ENCODE peak calls at places on chromosomes 12 and 14, in six cellular contexts. F is activated T-cell treated with anti-CD3 and anti-CD28 coated beads for 1 hour, N is Caco-2, Z is heart right ventricle, Q is HS-27A, U is endodermal cell. B is an unnamed sample.

GRCh38 chr12:132251741-132252490 is 77.5 kb downstream of the GALNT9 start:
- DNase-seq in Z (no peak), F (no peak), N (no peak), U (no peak), Q (no peak), B (no peak)

GRCh38 chr14:52349731-52350130 is 35.6 kb downstream of the PTGER2 start:
- DNase-seq in F (no peak), U (no peak), Z (no peak), N (no peak), Q (no peak), B (no peak)

GRCh38 chr12:20370001-20370381 is 1.7 kb downstream of the PDE3A start:
- DNase-seq in Z (peak), U (no peak), N (peak), Q (no peak), F (no peak), B (no peak)

GRCh38 chr12:91140660-91141045 is 29.4 kb upstream of the LUM start:
- DNase-seq in N (no peak), F (no peak), Z (peak), U (no peak), Q (no peak), B (no peak)

GRCh38 chr12:124976999-124977398 is 11.9 kb downstream of the DHX37 start:
- DNase-seq in U (no peak), F (no peak), N (no peak), Z (no peak), Q (no peak), B (no peak)

GRCh38 chr12:20463920-20464524 is 95.7 kb downstream of the PDE3A start:
- DNase-seq in F (no peak), U (no peak), Q (no peak), N (no peak), Z (no peak), B (peak)

GRCh38 chr12:75660805-75661404 is 149.5 kb upstream of the KRR1 start:
- DNase-seq in Z (no peak), N (no peak), F (no peak), U (no peak), Q (no peak), B (no peak)

GRCh38 chr14:69460093-69460701 is 24.3 kb upstream of the PLEKHD1 start:
- DNase-seq in F (peak), N (peak), Q (peak), U (peak), Z (peak), B (peak)

GRCh38 chr14:100522616-100523021 is 64.6 kb downstream of the BEGAIN start:
- DNase-seq in N (no peak), U (peak), Q (no peak), F (no peak), Z (peak), B (no peak)

GRCh38 chr12:72083096-72083825 is 144.6 kb downstream of the TPH2 start:
- DNase-seq in Z (no peak), N (no peak), F (no peak), Q (no peak), U (no peak), B (no peak)

GRCh38 chr14:39265032-39265431 is 31.3 kb downstream of the MIA2 start:
- DNase-seq in Z (no peak), U (no peak), F (no peak), Q (no peak), N (no peak), B (no peak)

GRCh38 chr14:58362798-58363412 is 32.8 kb upstream of the TOMM20L start:
- DNase-seq in F (no peak), U (no peak), Z (no peak), N (no peak), Q (no peak), B (peak)

GRCh38 chr14:68695326-68695768 is 97.5 kb downstream of the ZFP36L1 start:
- DNase-seq in Q (peak), Z (no peak), N (no peak), U (no peak), F (no peak), B (peak)

GRCh38 chr14:59159169-59159568 is 29.3 kb upstream of the DAAM1 start:
- DNase-seq in N (no peak), Z (no peak), Q (no peak), F (no peak), U (no peak), B (no peak)

GRCh38 chr14:73712071-73712506 is 2.1 kb downstream of the PNMA1 start:
- DNase-seq in U (no peak), F (no peak), Z (no peak), N (no peak), Q (no peak), B (no peak)

GRCh38 chr12:49052451-49053208 is 8.0 kb downstream of the KMT2D start:
- DNase-seq in N (no peak), U (peak), Z (no peak), Q (no peak), F (no peak), B (no peak)

GRCh38 chr14:81277096-81277495 is 56.3 kb upstream of the GTF2A1 start:
- DNase-seq in N (no peak), Z (no peak), U (no peak), F (no peak), Q (no peak), B (no peak)

GRCh38 chr14:37147310-37147875 is 25.0 kb downstream of the SLC25A21 start:
- DNase-seq in Z (no peak), U (peak), Q (peak), N (no peak), F (no peak), B (no peak)

B was measured in HepG2.